ENCODE peak calls at places on chromosome 2, in seven cellular contexts. N, L, A, S, G, C and Y are unnamed samples. For H3K36me3, the result is how much of the 10 kb centered on the place peaks cover.

GRCh38 chr2:101900375-101900774 is 91.4 kb upstream of the IL1R2 start:
- DNase-seq in S (no peak), G (no peak), L (no peak), A (no peak), C (no peak), N (no peak), Y (no peak)

GRCh38 chr2:1478311-1479305 is 65.3 kb downstream of the TPO start:
- DNase-seq in N (no peak), G (no peak), A (no peak), C (no peak), L (no peak), S (no peak), Y (peak)

GRCh38 chr2:189940913-189941312 is 121.6 kb downstream of the MSTN start:
- DNase-seq in S (no peak), A (no peak), L (no peak), N (no peak), G (no peak), C (no peak), Y (no peak)

GRCh38 chr2:72800491-72800890 is 25.3 kb downstream of the EXOC6B start:
- DNase-seq in C (no peak), S (no peak), N (no peak), G (no peak), L (no peak), A (no peak), Y (no peak)

GRCh38 chr2:134621939-134622705 is 96.7 kb downstream of the TMEM163 start:
- DNase-seq in S (peak), N (no peak), C (no peak), A (no peak), L (no peak), G (no peak), Y (no peak)

GRCh38 chr2:231717281-231718180 is 9.2 kb downstream of the PTMA start:
- DNase-seq in G (no peak), L (peak), N (no peak), A (peak), S (no peak), C (no peak), Y (no peak)

GRCh38 chr2:218298314-218298875 is 6.1 kb upstream of the TMBIM1 start:
- DNase-seq in C (no peak), S (no peak), L (no peak), A (no peak), N (no peak), G (no peak), Y (no peak)

GRCh38 chr2:37896319-37896718 is 28.8 kb upstream of the RMDN2 start:
- DNase-seq in C (no peak), G (no peak), A (no peak), N (no peak), L (peak), S (no peak), Y (no peak)

GRCh38 chr2:60283633-60284032 is 269.8 kb downstream of the BCL11A start:
- DNase-seq in L (no peak), S (no peak), N (no peak), A (no peak), G (no peak), C (no peak), Y (no peak)

GRCh38 chr2:207624170-207625013 is 802 bp downstream of the METTL21A start:
- DNase-seq in G (peak), N (no peak), S (no peak), A (peak), C (no peak), L (peak), Y (peak)

GRCh38 chr2:30358822-30359221 is 88.2 kb upstream of the LCLAT1 start:
- DNase-seq in S (no peak), L (no peak), C (no peak), N (no peak), G (no peak), A (no peak), Y (no peak)

GRCh38 chr2:240604939-240605716 is 18.6 kb downstream of the CAPN10 start:
- DNase-seq in G (no peak), A (no peak), S (no peak), L (no peak), C (no peak), N (no peak), Y (peak)

GRCh38 chr2:3214827-3215404 is 162.7 kb downstream of the EIPR1 start:
- DNase-seq in S (no peak), L (no peak), A (no peak), C (no peak), G (no peak), N (no peak), Y (no peak)

GRCh38 chr2:105886029-105886454 is 141.3 kb downstream of the NCK2 start:
- DNase-seq in C (no peak), G (no peak), L (no peak), N (no peak), S (no peak), A (no peak), Y (no peak)

GRCh38 chr2:168490916-168491605 is 35.0 kb downstream of the CERS6 start:
- DNase-seq in S (no peak), L (no peak), C (no peak), N (no peak), G (no peak), A (no peak), Y (no peak)

GRCh38 chr2:81078631-81079030 is 774.1 kb upstream of the LRRTM1 start:
- DNase-seq in C (no peak), G (no peak), A (no peak), N (no peak), L (no peak), S (no peak), Y (no peak)

GRCh38 chr2:176084629-176085119 is 912 bp upstream of the EVX2 start:
- DNase-seq in L (peak), S (no peak), A (no peak), C (no peak), G (no peak), N (no peak), Y (no peak)

GRCh38 chr2:206004004-206004693 is 81.8 kb downstream of the INO80D start:
- DNase-seq in L (peak), N (peak), A (no peak), S (no peak), C (no peak), G (no peak), Y (peak)

GRCh38 chr2:144516981-144517824 is 2.7 kb downstream of the ZEB2 start:
- DNase-seq in L (peak), S (no peak), N (no peak), C (no peak), A (no peak), G (no peak), Y (peak)

GRCh38 chr2:169768262-169768995 is 30.2 kb upstream of the SSB start:
- DNase-seq in N (no peak), A (peak), S (no peak), L (peak), G (no peak), C (no peak), Y (peak)

GRCh38 chr2:35365859-35366258 is 989.7 kb upstream of the CRIM1 start:
- DNase-seq in C (no peak), L (no peak), S (no peak), A (no peak), N (no peak), G (no peak), Y (no peak)

GRCh38 chr2:215677466-215677865 is 241.6 kb upstream of the FN1 start:
- DNase-seq in C (no peak), L (no peak), N (no peak), G (no peak), A (no peak), S (no peak), Y (no peak)

GRCh38 chr2:27977623-27978312 is 87.2 kb downstream of the BABAM2 start:
- DNase-seq in G (no peak), L (no peak), C (no peak), S (no peak), N (no peak), A (no peak), Y (no peak)

GRCh38 chr2:32289165-32290054 is 11.7 kb downstream of the YIPF4 start:
- DNase-seq in G (no peak), S (no peak), N (no peak), L (no peak), A (no peak), C (no peak), Y (no peak)

DNA sequence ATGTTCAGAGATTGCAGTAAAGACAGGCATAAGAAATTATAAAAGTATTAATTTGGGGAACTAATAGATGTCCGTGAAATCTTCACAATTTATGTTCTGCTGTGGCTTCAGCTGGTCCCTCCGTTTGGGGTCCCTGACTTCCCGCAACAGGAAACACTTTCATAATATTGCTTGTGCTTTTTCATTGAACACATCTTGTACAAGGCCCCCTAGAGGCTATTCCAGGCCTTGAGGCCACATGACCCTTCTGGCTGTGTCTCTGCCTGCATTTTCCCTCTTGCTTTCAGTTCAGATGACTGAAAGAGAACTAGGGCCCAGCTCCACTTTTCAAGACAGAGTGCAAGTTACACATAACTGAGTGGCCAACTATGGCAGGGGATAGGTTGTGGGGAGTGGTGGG is 164.1 kb downstream of the TMEM247 start:
- DNase-seq in C (no peak), G (no peak), N (no peak), A (no peak), S (no peak), L (no peak), Y (no peak)
- H3K27ac ChIP-seq in C (no peak), G (no peak), N (no peak), A (no peak), S (no peak), L (no peak), Y (no peak)

GRCh38 chr2:150487537-150488429 is at the start of gene RND3:
- DNase-seq in L (peak), C (peak), G (peak), A (peak), S (peak), N (peak), Y (peak)
- H3K36me3 ChIP-seq in L (under half), C (under half), G (under half), A (under half), S (under half), N (under half), Y (under half)

DNA sequence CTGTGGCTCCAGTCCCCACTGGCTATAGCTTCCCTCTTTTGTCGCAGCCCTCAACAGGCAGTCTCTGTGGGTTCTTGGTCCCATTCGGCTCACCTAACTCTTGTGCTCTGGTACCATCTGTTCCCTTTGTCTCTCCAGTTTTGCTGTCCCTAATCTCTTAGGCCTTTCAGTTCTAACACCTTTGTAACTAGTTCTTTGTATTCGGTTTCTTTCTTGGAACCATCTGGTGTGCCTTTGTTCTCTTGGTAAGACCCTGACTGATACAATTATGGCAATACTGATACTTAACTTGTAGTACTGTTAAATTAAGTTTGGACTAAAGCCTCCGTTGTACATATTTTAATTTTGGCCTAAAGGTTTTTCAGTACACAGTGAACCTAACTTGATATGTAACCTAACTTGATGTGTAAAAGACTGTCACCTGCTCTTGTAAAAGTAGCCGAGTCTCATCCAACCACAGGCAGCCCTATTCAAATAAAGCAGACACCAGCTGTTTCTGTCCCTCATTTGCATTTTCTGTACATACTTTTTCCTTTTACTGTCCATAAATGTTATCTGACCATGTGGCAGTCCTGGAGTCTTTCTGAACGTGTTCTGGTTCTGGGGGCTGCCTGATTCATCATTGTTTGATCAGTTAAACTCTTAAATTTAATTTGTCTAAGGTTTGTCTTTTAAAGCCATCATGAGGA is 4.8 kb upstream of the MRPL44 start:
- DNase-seq in G (no peak), A (no peak), L (no peak), C (no peak), N (no peak), S (no peak), Y (no peak)
- TF ChIP-seq POLR2AphosphoS5 in G (peak), A (no peak), L (no peak), C (no peak), N (no peak), S (no peak), Y (no peak)

GRCh38 chr2:166725907-166726306 is 162.4 kb upstream of the XIRP2 start:
- DNase-seq in S (no peak), A (no peak), L (no peak), C (no peak), N (no peak), G (no peak), Y (no peak)

GRCh38 chr2:166726525-166726924 is 161.8 kb upstream of the XIRP2 start:
- DNase-seq in S (no peak), L (no peak), G (no peak), C (no peak), N (no peak), A (no peak), Y (no peak)

GRCh38 chr2:166727105-166727504 is 161.2 kb upstream of the XIRP2 start:
- DNase-seq in L (no peak), G (no peak), N (no peak), S (no peak), A (no peak), C (no peak), Y (no peak)
- H3K27ac ChIP-seq in L (no peak), G (no peak), N (no peak), S (no peak), A (no peak), C (no peak), Y (no peak)

GRCh38 chr2:111188681-111189080 is 68.0 kb downstream of the BCL2L11 start:
- DNase-seq in A (no peak), G (no peak), N (no peak), C (peak), L (no peak), S (no peak), Y (no peak)
- H3K36me3 ChIP-seq in A (under half), G (under half), N (under half), C (under half), L (under half), S (under half), Y (under half)